ENCODE peak calls at places on chromosomes 12 and 14, in five cellular contexts. M is GM06990, B is fibroblast of villous mesenchyme, S is endothelial cell, W is psoas muscle. I is an unnamed sample.

GRCh38 chr14:33464563-33464962 is 486.3 kb downstream of the EGLN3 start:
- DNase-seq in M (no peak), B (no peak), S (no peak), W (no peak), I (no peak)

GRCh38 chr14:106459971-106460730 is 933.8 kb downstream of the TMEM121 start:
- DNase-seq in M (no peak), B (no peak), S (no peak), W (no peak), I (peak; percentile 63)

GRCh38 chr12:113246478-113247122 is 25.3 kb downstream of the TPCN1 start:
- DNase-seq in M (no peak), B (no peak), S (peak; percentile 44), W (no peak), I (no peak)

GRCh38 chr12:111557271-111558106 is 41.6 kb downstream of the ATXN2 start:
- DNase-seq in M (no peak), B (peak; percentile 10), S (no peak), W (no peak), I (no peak)

GRCh38 chr12:94073441-94074051 is 74.8 kb upstream of the PLXNC1 start:
- DNase-seq in M (no peak), B (no peak), S (no peak), W (peak; percentile 89), I (no peak)

GRCh38 chr12:96425321-96425720 is 25.1 kb upstream of the CDK17 start:
- DNase-seq in M (no peak), B (peak; percentile 98), S (no peak), W (no peak), I (no peak)

GRCh38 chr14:80310950-80311349 is 99.6 kb upstream of the DIO2 start:
- DNase-seq in M (no peak), B (peak; percentile 10), S (no peak), W (no peak), I (no peak)

GRCh38 chr14:70188608-70189540 is at the start of gene SLC8A3:
- DNase-seq in M (peak; percentile 75), B (peak; percentile 19), S (peak; percentile 55), W (peak; percentile 86), I (no peak)

GRCh38 chr12:49098035-49098451 is 3.4 kb upstream of the DHH start:
- DNase-seq in M (no peak), B (peak; percentile 48), S (peak; percentile 76), W (peak; percentile 62), I (peak; percentile 72)

GRCh38 chr12:132336451-132337413 is 7.3 kb upstream of the GALNT9 start:
- DNase-seq in M (no peak), B (no peak), S (no peak), W (no peak), I (no peak)

GRCh38 chr14:101020971-101021370 is 117.4 kb upstream of the RTL1 start:
- DNase-seq in M (no peak), B (no peak), S (no peak), W (no peak), I (no peak)

GRCh38 chr14:74275265-74275841 is 27.4 kb downstream of the ABCD4 start:
- DNase-seq in M (no peak), B (peak; percentile 65), S (no peak), W (no peak), I (peak; percentile 70)

GRCh38 chr12:30754383-30754749 is 385 bp downstream of the CAPRIN2 start:
- DNase-seq in M (no peak), B (no peak), S (no peak), W (no peak), I (no peak)

GRCh38 chr12:30756074-30756473 is 1.3 kb upstream of the CAPRIN2 start:
- DNase-seq in M (no peak), B (no peak), S (no peak), W (peak; percentile 51), I (no peak)

GRCh38 chr12:30755395-30755762 is 628 bp upstream of the CAPRIN2 start:
- DNase-seq in M (no peak), B (no peak), S (no peak), W (no peak), I (no peak)

GRCh38 chr12:30753761-30754382 is 879 bp downstream of the CAPRIN2 start:
- DNase-seq in M (no peak), B (peak; percentile 27), S (peak; percentile 2), W (no peak), I (no peak)

GRCh38 chr12:30754750-30755394 is at the start of gene CAPRIN2:
- DNase-seq in M (peak; percentile 95), B (peak; percentile 96), S (peak; percentile 90), W (peak; percentile 98), I (peak; percentile 95)
- TF ChIP-seq CTCF in M (peak; percentile 37), B (peak; percentile 28), S (peak; percentile 29), W (peak; percentile 47), I (peak; percentile 39)

DNA sequence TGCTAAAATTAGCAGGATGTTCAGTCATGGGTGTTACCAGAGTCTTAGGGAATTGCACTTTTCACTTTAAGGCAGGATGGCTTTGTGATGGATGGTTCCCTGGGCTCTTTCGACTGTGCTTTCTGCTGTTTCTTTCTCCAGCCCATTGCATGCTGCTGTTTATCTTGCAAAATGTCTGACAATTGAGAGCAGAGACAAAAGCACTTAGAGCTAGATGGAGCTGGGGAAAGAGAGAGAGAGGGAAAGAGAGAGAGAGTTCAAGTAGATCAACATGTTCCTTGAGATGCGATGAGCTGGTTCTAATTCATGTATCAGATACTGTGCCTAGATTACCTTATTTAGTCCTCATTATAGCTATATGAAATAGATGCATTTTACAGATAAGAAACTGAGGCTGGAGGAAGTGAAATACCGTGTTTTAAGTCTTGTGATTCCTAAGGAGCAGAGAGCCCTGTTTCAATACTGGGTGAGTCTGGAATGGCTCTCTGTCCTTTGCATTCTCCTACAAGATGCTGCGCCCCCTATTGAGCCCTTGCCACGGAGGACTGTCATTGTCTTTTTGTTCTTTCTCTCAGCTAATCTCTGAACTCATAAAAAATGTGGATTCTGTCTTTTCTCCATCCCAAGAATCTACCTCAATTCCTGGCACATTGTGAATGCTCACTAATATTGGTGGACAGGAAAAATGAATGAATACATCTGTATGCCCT is 227.9 kb downstream of the ALG10B start:
- DNase-seq in M (no peak), B (no peak), S (no peak), W (no peak), I (no peak)
- TF ChIP-seq CTCF in M (peak; percentile 24), B (no peak), S (no peak), W (no peak), I (no peak)

DNA sequence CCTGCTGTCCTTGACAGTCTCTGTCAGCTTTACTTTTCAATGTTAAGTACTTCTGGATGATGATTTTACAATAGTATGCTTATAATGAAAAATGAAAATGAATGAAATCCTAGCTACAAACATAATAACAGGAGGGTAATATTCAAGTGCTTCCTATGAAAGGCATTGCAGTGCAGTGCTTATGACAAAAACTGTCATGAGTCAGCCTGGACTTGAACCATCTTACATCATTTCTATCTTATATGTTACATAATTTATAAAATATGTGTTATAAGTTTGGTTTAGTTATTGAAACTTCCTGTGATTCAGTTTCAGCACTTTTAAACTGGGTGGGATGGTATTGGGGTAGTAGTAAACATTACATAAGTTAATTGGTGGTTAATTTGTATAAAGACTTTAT is 451.7 kb downstream of the TMEM117 start:
- DNase-seq in M (no peak), B (no peak), S (no peak), W (no peak), I (no peak)
- TF ChIP-seq CTCF in M (no peak), B (no peak), S (no peak), W (no peak), I (no peak)

GRCh38 chr12:59446156-59446555 is 149.7 kb upstream of the SLC16A7 start:
- DNase-seq in M (no peak), B (no peak), S (no peak), W (no peak), I (no peak)

DNA sequence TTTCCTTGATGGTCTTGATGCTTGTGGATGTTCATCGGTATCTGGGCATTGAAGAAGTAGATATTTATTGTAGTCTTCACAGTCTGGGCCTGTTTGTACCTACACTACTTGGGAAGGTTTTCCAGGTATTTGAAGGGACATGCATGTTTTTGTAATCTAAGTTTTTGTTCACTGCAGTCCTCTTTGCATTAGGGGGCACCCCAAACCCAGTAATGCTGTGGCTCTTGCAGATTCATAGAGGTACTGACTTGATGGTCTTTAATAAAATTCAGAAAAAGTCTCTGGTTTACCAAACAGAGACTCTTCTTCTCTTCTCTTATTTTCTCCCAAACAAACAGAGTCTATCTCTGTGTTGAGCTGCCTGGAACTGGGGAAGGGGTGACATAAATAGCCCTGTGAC is 150.9 kb upstream of the SLC16A7 start:
- DNase-seq in M (no peak), B (peak; percentile 32), S (no peak), W (no peak), I (no peak)
- TF ChIP-seq CTCF in M (peak; percentile 26), B (peak; percentile 42), S (no peak), W (no peak), I (peak; percentile 37)

DNA sequence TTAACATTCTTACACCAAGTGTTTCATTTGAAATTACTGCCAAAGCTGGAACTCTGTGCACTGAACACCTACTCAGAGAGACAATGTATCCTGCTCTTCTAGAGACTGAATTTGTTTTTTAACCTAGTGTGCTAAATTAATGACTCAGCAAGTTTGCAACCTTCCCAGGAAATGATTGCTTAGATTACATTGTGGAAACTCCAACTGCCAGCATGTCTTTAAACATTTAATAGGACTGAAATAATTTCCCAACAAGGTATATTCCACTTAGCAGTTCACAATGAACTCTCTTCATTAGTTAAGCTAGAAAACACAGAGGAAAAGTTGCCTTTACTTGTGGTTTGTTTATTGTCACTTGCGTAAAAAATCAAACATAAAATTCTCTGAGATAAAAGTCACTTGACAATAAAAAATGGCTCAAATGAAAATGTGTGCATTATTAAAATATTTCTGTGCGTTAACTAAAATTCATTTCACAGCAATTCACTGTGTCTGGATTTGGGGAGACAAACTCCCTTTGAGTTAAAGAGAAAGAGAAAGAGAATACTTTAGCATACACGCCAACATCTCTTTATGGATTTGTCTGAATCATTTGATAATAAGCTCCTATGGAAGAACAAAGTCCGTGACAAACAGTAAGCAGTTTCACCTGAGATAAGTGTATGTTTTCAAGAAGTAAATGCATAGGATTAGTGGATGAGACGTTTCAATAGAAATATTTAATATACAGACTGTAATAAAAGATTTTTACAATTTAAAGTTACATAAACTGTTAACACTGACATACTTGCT is 284.0 kb downstream of the PRKD1 start:
- DNase-seq in M (no peak), B (peak; percentile 52), S (no peak), W (no peak), I (no peak)
- TF ChIP-seq CTCF in M (no peak), B (no peak), S (no peak), W (no peak), I (no peak)

GRCh38 chr14:62117010-62117717 is 354.9 kb downstream of the SNAPC1 start:
- DNase-seq in M (peak; percentile 76), B (peak; percentile 45), S (peak; percentile 87), W (peak; percentile 75), I (peak; percentile 7)
- TF ChIP-seq CTCF in M (peak; percentile 49), B (peak; percentile 12), S (peak; percentile 10), W (peak; percentile 27), I (no peak)

GRCh38 chr12:29517265-29517664 is 19.8 kb upstream of the OVCH1 start:
- DNase-seq in M (no peak), B (no peak), S (no peak), W (no peak), I (no peak)
- TF ChIP-seq CTCF in M (peak; percentile 9), B (no peak), S (no peak), W (no peak), I (peak; percentile 11)

GRCh38 chr12:44464180-44464579 is 411.9 kb downstream of the NELL2 start:
- DNase-seq in M (no peak), B (no peak), S (no peak), W (no peak), I (no peak)

GRCh38 chr12:44459569-44459968 is 416.5 kb downstream of the NELL2 start:
- DNase-seq in M (no peak), B (no peak), S (no peak), W (no peak), I (no peak)

GRCh38 chr12:44462729-44463128 is 413.4 kb downstream of the NELL2 start:
- DNase-seq in M (no peak), B (no peak), S (no peak), W (no peak), I (no peak)

GRCh38 chr12:44465139-44465538 is 411.0 kb downstream of the NELL2 start:
- DNase-seq in M (no peak), B (no peak), S (no peak), W (no peak), I (no peak)
- TF ChIP-seq CTCF in M (peak; percentile 19), B (no peak), S (no peak), W (no peak), I (no peak)